ENCODE peak calls at places on chromosomes 7 and 10, in seven cellular contexts. W, U, M, H, D, R and J are unnamed samples.

GRCh38 chr7:7554647-7555575 is 11.8 kb upstream of the MIOS start:
- DNase-seq in D (no peak), W (no peak), M (no peak), H (no peak), U (no peak), R (no peak), J (no peak)

GRCh38 chr7:106864298-106865081 is 592 bp upstream of the PIK3CG start:
- DNase-seq in D (no peak), H (no peak), U (no peak), R (no peak), W (no peak), M (peak), J (no peak)

GRCh38 chr7:27605689-27606269 is 56.9 kb downstream of the HIBADH start:
- DNase-seq in D (no peak), W (no peak), R (peak), U (no peak), H (no peak), M (no peak), J (no peak)

GRCh38 chr7:134874407-134874806 is 95.0 kb downstream of the CALD1 start:
- DNase-seq in R (no peak), W (no peak), D (no peak), M (no peak), U (no peak), H (no peak), J (no peak)

GRCh38 chr10:127888526-127889312 is 4.0 kb downstream of the CLRN3 start:
- DNase-seq in R (no peak), W (no peak), M (no peak), U (peak), D (no peak), H (no peak), J (no peak)

GRCh38 chr10:70267161-70267933 is 16.5 kb downstream of the NPFFR1 start:
- DNase-seq in R (no peak), H (peak), D (no peak), M (no peak), U (peak), W (peak), J (no peak)

GRCh38 chr7:116598278-116598677 is 73.4 kb downstream of the CAV1 start:
- DNase-seq in M (no peak), H (peak), U (no peak), R (no peak), D (no peak), W (no peak), J (no peak)

GRCh38 chr7:31811650-31812461 is 124.8 kb downstream of the PPP1R17 start:
- DNase-seq in M (peak), H (no peak), R (no peak), U (no peak), W (peak), D (no peak), J (peak)

GRCh38 chr10:35194906-35195305 is 68.3 kb downstream of the CREM start:
- DNase-seq in R (no peak), D (no peak), W (no peak), M (no peak), U (no peak), H (peak), J (no peak)

GRCh38 chr10:29932991-29933390 is 126.4 kb downstream of the JCAD start:
- DNase-seq in U (no peak), D (no peak), R (no peak), H (no peak), W (no peak), M (no peak), J (no peak)

GRCh38 chr10:34407227-34407626 is 407.9 kb downstream of the PARD3 start:
- DNase-seq in M (no peak), R (no peak), U (no peak), H (no peak), D (no peak), W (no peak), J (no peak)

GRCh38 chr7:66771795-66772194 is 31.3 kb downstream of the RABGEF1 start:
- DNase-seq in U (no peak), M (no peak), R (no peak), W (no peak), H (no peak), D (no peak), J (no peak)
- TF ChIP-seq EP300 in U (no peak), M (no peak), R (no peak), W (no peak), H (no peak), D (no peak), J (no peak)

GRCh38 chr10:43408331-43408709 is 666 bp downstream of the HNRNPF start:
- DNase-seq in D (no peak), H (no peak), M (no peak), R (no peak), U (no peak), W (no peak), J (no peak)

GRCh38 chr10:43407576-43408330 is 1.2 kb downstream of the HNRNPF start:
- DNase-seq in H (peak), D (peak), M (no peak), R (peak), U (peak), W (peak), J (peak)

GRCh38 chr10:43410345-43410744 is 1.4 kb upstream of the HNRNPF start:
- DNase-seq in W (peak), U (no peak), D (no peak), M (no peak), H (no peak), R (no peak), J (no peak)

GRCh38 chr10:43409385-43410109 is 561 bp upstream of the HNRNPF start:
- DNase-seq in W (peak), D (peak), U (peak), H (no peak), R (no peak), M (no peak), J (peak)

GRCh38 chr10:43408710-43409384 is at the start of gene HNRNPF:
- DNase-seq in D (peak), U (peak), H (peak), W (peak), R (peak), M (peak), J (peak)
- TF ChIP-seq POLR2AphosphoS5 in D (peak), U (peak), H (peak), W (peak), R (peak), M (peak), J (peak)

DNA sequence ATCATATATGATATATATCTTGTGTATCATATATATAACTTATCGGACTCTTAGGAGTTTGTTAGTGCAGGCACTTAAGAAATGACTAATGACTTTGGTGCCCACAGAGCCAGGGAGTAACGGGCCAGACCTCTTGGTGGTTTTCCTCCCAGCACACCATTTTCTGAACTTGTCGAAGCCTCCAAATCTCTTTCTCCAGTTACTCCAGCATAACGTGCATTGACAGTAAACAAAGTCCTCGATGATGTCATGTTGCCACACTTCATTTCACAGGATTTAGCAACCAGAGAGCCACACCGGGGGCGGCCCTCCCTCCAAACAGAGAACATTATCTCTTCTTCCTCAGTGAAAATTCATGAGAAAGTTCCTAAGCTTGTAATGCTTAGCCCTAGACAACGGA is 4.0 kb upstream of the SVOPL start:
- DNase-seq in M (no peak), U (no peak), D (no peak), R (no peak), H (no peak), W (no peak), J (no peak)
- TF ChIP-seq POLR2A in M (no peak), U (no peak), D (no peak), R (no peak), H (no peak), W (no peak), J (no peak)

DNA sequence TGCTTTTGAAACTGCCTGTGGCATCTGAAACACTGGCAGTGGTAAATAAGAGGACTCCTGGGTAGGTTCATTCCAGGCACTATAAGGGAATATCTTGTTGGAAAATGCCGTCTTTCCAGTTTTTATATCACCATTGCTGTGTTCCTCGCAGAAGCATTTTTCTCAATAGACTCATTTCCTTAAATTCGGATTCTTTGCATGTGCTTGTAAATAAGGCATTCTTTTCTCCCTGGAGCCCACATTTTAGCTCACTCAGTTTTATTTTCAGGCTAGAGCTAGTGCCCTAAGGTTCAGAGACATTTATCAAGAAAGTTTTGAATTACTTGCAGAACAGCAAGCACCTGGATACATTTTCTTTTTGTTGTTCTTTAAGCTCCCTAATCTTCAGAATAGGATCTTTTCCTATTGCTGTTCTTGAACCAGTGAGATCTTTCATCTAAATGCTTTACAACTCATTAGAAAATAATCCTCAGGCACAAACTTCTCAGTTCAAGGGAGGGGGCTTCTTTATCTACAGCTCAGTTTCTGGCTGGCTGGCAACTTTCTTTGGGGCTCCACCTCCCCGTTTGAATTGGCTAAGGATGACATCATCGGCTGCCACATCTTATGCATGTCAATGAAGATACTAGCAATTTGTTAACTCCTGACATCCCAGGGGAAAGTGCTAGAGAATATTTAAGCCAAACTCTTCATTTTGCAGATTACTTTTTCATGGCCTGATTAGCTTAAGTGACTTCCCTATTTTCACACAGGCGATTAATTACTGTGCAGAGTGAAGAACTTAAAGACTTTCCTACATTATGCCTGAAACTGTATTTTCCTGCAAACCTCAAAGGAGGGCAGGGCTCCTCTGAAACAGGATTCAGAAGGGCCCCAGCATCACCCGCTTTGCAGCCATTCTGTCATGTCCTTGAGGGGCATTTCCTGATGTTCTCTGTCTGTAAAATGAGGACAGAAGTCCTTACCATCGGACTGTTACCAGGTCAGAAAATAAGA is 133.8 kb upstream of the RSU1 start:
- DNase-seq in R (no peak), U (no peak), D (no peak), M (no peak), H (peak), W (no peak), J (no peak)
- TF ChIP-seq EP300 in R (no peak), U (no peak), D (no peak), M (no peak), H (no peak), W (no peak), J (no peak)